ENCODE peak calls at places on chromosomes 5 and 9, in eight cellular contexts. X, R, F, Q, Z, P, Y and K are unnamed samples.

GRCh38 chr5:142280066-142281011 is 44.5 kb downstream of the SPRY4 start:
- DNase-seq in Z (no peak), Y (peak), F (no peak), P (peak), Q (peak), X (no peak), R (peak), K (peak)

GRCh38 chr9:85521331-85522197 is 220.2 kb downstream of the AGTPBP1 start:
- DNase-seq in Q (no peak), P (no peak), F (no peak), Z (no peak), Y (no peak), X (no peak), R (no peak), K (no peak)

GRCh38 chr9:97109194-97109811 is 70.4 kb upstream of the CTSV start:
- DNase-seq in Q (peak), Y (no peak), R (peak), Z (no peak), F (peak), P (peak), X (peak), K (peak)

GRCh38 chr5:6902597-6902996 is 189.4 kb downstream of the TENT4A start:
- DNase-seq in Y (no peak), X (no peak), F (no peak), Q (no peak), P (no peak), Z (no peak), R (no peak), K (no peak)

GRCh38 chr5:174275959-174276358 is 230.5 kb downstream of the NSG2 start:
- DNase-seq in Y (no peak), Z (no peak), X (no peak), F (no peak), P (no peak), Q (no peak), R (no peak), K (no peak)

GRCh38 chr9:116843863-116844620 is 156.9 kb downstream of the TRIM32 start:
- DNase-seq in Z (no peak), R (no peak), F (no peak), Q (no peak), X (no peak), P (no peak), Y (no peak), K (no peak)

GRCh38 chr5:18745988-18746615 is 1111.8 kb downstream of the TAF11L14 start:
- DNase-seq in F (peak), R (peak), Y (no peak), Z (peak), P (no peak), X (no peak), Q (no peak), K (no peak)

GRCh38 chr9:89463986-89464901 is 33.7 kb downstream of the SEMA4D start:
- DNase-seq in Q (no peak), F (peak), Y (no peak), Z (peak), X (no peak), R (no peak), P (no peak), K (no peak)

GRCh38 chr5:191036-191948 is at the start of gene LRRC14B:
- DNase-seq in Q (no peak), F (peak), P (no peak), Z (peak), R (no peak), X (peak), Y (no peak), K (no peak)

GRCh38 chr5:163596536-163596935 is 91.1 kb downstream of the MAT2B start:
- DNase-seq in Z (no peak), R (no peak), F (no peak), Y (no peak), Q (no peak), X (no peak), P (no peak), K (no peak)

GRCh38 chr5:392431-392988 is 50.5 kb upstream of the EXOC3 start:
- DNase-seq in Y (peak), Q (no peak), F (peak), R (no peak), Z (peak), P (peak), X (no peak), K (no peak)

GRCh38 chr9:129069128-129069824 is 11.6 kb upstream of the DOLPP1 start:
- DNase-seq in X (no peak), F (peak), Y (no peak), R (no peak), Q (no peak), Z (peak), P (no peak), K (no peak)

GRCh38 chr9:117405950-117406705 is 8.7 kb downstream of the ASTN2 start:
- DNase-seq in P (peak), R (no peak), Z (no peak), Y (no peak), Q (no peak), X (no peak), F (no peak), K (no peak)

GRCh38 chr5:178130576-178131445 is at the start of gene RMND5B:
- DNase-seq in Z (peak), R (peak), X (peak), Y (peak), F (peak), Q (peak), P (peak), K (peak)

GRCh38 chr9:136742640-136743391 is at the start of gene LCN10:
- DNase-seq in R (no peak), Z (no peak), Y (no peak), F (no peak), Q (peak), X (no peak), P (peak), K (no peak)

GRCh38 chr9:137251490-137252268 is 593 bp downstream of the STPG3 start:
- DNase-seq in Q (no peak), P (no peak), R (no peak), F (no peak), X (no peak), Z (no peak), Y (no peak), K (no peak)

GRCh38 chr5:174409070-174409469 is 315.3 kb upstream of the MSX2 start:
- DNase-seq in F (no peak), Q (no peak), X (no peak), Z (no peak), Y (no peak), R (no peak), P (peak), K (no peak)

GRCh38 chr9:127059648-127060365 is 62.6 kb downstream of the ANGPTL2 start:
- DNase-seq in Y (no peak), Q (no peak), F (peak), X (no peak), R (peak), Z (no peak), P (no peak), K (no peak)

GRCh38 chr5:180832638-180833068 is 28.4 kb downstream of the ZFP62 start:
- DNase-seq in Q (no peak), R (no peak), P (no peak), F (peak), Z (no peak), Y (no peak), X (no peak), K (no peak)

GRCh38 chr5:76733049-76733417 is 17.1 kb downstream of the F2R start:
- DNase-seq in R (no peak), P (no peak), Y (no peak), F (peak), Q (no peak), Z (no peak), X (no peak), K (no peak)

GRCh38 chr9:81851340-81851739 is 76.9 kb upstream of the SPATA31D4 start:
- DNase-seq in F (no peak), R (no peak), Y (no peak), X (no peak), P (no peak), Z (no peak), Q (no peak), K (no peak)

GRCh38 chr5:29380029-29380428 is 1813.5 kb upstream of the CDH6 start:
- DNase-seq in X (no peak), Z (no peak), R (no peak), Q (no peak), P (no peak), Y (no peak), F (no peak), K (no peak)

GRCh38 chr5:133819977-133820471 is 148.4 kb downstream of the C5orf15 start:
- DNase-seq in R (no peak), Z (no peak), Y (no peak), P (no peak), Q (no peak), X (no peak), F (no peak), K (no peak)

GRCh38 chr9:127169507-127169883 is 47.1 kb upstream of the ANGPTL2 start:
- DNase-seq in Q (no peak), X (no peak), F (no peak), Z (no peak), R (no peak), Y (no peak), P (no peak), K (no peak)

GRCh38 chr9:124220551-124221451 is 36.9 kb upstream of the NEK6 start:
- DNase-seq in R (peak), Y (no peak), F (no peak), Z (peak), Q (no peak), X (peak), P (no peak), K (no peak)

GRCh38 chr5:149224282-149224681 is 47.4 kb upstream of the AFAP1L1 start:
- DNase-seq in Z (no peak), Y (no peak), F (no peak), X (no peak), Q (no peak), R (no peak), P (no peak), K (no peak)
- TF ChIP-seq CTCF in Z (no peak), Y (no peak), F (no peak), X (no peak), Q (no peak), R (no peak), P (no peak), K (no peak)

GRCh38 chr9:113903514-113904077 is 27.5 kb downstream of the ZNF618 start:
- DNase-seq in Q (no peak), R (peak), Z (no peak), P (no peak), F (no peak), Y (no peak), X (no peak), K (no peak)

GRCh38 chr9:113899205-113899604 is 23.1 kb downstream of the ZNF618 start:
- DNase-seq in X (no peak), P (no peak), F (no peak), R (no peak), Y (no peak), Z (no peak), Q (no peak), K (no peak)

GRCh38 chr9:113898596-113898995 is 22.5 kb downstream of the ZNF618 start:
- DNase-seq in Y (no peak), R (no peak), P (no peak), F (no peak), X (no peak), Q (no peak), Z (no peak), K (no peak)

GRCh38 chr9:113898151-113898550 is 22.0 kb downstream of the ZNF618 start:
- DNase-seq in F (no peak), R (no peak), P (no peak), X (no peak), Y (no peak), Z (no peak), Q (no peak), K (no peak)

GRCh38 chr9:113901196-113901818 is 25.2 kb downstream of the ZNF618 start:
- DNase-seq in F (no peak), Z (no peak), X (no peak), R (no peak), P (no peak), Q (no peak), Y (no peak), K (no peak)
- TF ChIP-seq CTCF in F (no peak), Z (no peak), X (no peak), R (no peak), P (no peak), Q (no peak), Y (no peak), K (no peak)

DNA sequence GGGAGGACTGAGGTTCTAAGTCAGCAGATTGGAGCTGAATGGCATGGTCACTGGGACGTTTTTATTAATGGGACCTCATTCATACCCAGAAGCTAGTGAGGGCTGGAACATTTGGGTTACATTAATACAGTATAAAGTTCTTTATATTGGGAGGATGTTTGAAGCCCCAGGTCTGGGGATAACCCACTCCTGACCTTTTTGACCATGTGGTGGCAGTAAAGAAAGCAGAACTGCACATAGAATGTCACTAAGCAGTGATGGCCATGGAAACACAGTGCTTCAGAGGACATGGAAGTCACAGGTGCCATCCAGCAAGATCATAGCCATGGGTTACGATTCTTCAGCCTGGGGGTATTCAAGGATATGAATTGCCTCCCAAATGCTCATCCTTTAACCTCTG is 176.0 kb downstream of the ATP10B start:
- DNase-seq in P (no peak), F (no peak), Q (no peak), Z (no peak), R (no peak), X (no peak), Y (no peak), K (no peak)
- TF ChIP-seq CTCF in P (peak), F (peak), Q (no peak), Z (no peak), R (no peak), X (no peak), Y (no peak), K (no peak)

GRCh38 chr9:71446499-71447411 is 321.6 kb downstream of the CEMIP2 start:
- DNase-seq in Y (no peak), Z (peak), R (peak), X (peak), Q (peak), F (peak), P (peak), K (peak)
- TF ChIP-seq CTCF in Y (no peak), Z (no peak), R (no peak), X (peak), Q (peak), F (no peak), P (peak), K (peak)

DNA sequence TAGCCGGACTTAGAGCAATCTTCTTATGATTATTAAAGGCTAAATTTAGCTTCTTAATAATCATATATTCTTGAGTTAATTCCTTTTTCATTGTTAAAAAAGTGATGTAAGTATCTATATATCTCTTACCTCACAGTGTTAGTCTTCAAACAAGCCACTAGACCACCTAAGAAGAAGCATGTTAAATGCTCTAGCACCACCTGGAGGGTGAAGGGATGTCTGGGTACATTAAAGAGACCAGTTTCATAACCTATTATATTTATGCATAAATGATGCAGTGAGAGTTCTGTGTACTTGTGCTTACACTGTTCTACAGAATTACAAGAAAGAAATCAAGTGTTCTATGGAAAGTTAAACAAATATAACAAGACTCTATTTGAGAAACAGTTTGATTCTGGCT is 55.9 kb upstream of the SLCO6A1 start:
- DNase-seq in R (no peak), X (no peak), Y (no peak), P (peak), Q (no peak), Z (no peak), F (no peak), K (no peak)
- TF ChIP-seq CTCF in R (no peak), X (no peak), Y (no peak), P (peak), Q (no peak), Z (no peak), F (no peak), K (peak)

GRCh38 chr5:36696059-36696673 is 89.8 kb downstream of the SLC1A3 start:
- DNase-seq in R (peak), F (peak), P (peak), Q (peak), X (peak), Y (no peak), Z (no peak), K (peak)
- TF ChIP-seq CTCF in R (peak), F (peak), P (peak), Q (peak), X (peak), Y (peak), Z (no peak), K (peak)

DNA sequence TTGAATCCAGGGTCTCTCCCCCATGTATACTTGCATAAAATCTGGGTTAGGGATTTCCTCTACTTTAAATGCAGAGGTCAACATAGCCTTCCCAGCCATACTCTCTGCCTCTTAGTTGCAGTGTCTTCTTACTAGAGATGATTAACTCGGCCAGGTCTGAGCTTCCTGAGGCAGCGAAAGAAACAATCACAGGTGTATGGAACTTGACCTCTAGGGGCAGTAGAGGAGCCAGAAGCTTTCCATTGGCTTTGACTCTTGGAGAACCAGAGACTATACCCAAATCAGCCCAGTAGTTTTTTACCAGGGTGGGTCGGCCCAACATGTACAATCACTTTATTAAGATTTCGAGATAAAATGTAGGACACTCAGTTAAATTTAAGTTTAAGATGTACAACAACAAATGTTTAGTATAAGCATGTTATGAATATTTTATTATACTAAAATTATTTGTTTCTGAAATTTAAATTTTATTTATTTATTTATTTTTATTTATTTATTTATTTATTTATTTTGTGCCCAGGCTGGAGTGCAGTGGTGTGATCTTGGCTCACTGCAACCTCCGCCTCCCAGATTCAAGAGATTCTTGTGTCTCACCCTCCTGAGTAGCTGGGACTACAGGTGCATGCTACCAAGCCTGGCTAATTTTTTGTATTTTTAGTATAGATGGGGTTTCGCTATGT is 48.0 kb upstream of the DMRT3 start:
- DNase-seq in Y (no peak), Z (no peak), P (peak), Q (peak), X (no peak), R (no peak), F (peak), K (no peak)
- TF ChIP-seq CTCF in Y (no peak), Z (no peak), P (peak), Q (peak), X (peak), R (peak), F (peak), K (peak)

DNA sequence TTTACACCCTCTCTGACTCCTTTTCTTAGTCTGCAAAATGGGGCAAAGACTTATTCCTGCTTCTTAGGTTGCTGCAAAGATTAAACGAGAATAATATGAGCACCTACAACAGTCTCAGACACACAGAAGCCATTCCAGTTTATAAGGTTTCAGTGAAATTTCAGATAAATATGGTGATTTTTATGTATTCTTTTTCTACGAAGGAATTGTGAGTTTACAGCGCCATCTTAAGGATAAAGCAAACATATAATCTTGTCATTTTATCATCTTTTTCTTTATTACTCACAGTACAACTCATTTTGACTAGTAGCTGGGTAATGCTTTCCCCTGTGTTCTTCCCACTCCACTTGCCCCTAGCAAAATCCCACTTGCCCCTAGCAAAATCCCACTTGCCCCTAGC is 29.2 kb upstream of the SMC5 start:
- DNase-seq in Y (no peak), Z (no peak), X (peak), F (no peak), P (peak), R (peak), Q (no peak), K (no peak)
- TF ChIP-seq CTCF in Y (peak), Z (no peak), X (peak), F (no peak), P (no peak), R (peak), Q (peak), K (peak)

GRCh38 chr9:2017209-2017458 is 2.0 kb downstream of the SMARCA2 start:
- DNase-seq in P (no peak), R (peak), Z (no peak), X (peak), Q (no peak), Y (no peak), F (no peak), K (no peak)

GRCh38 chr9:2018162-2018643 is 3.1 kb downstream of the SMARCA2 start:
- DNase-seq in X (no peak), Q (no peak), R (no peak), F (no peak), Z (no peak), Y (no peak), P (no peak), K (no peak)

GRCh38 chr9:2015581-2016410 is 649 bp downstream of the SMARCA2 start:
- DNase-seq in Q (peak), Z (peak), R (peak), X (peak), Y (peak), F (peak), P (peak), K (no peak)

GRCh38 chr9:2017459-2018161 is 2.5 kb downstream of the SMARCA2 start:
- DNase-seq in F (peak), Z (peak), Y (peak), X (peak), P (peak), R (peak), Q (peak), K (no peak)

DNA sequence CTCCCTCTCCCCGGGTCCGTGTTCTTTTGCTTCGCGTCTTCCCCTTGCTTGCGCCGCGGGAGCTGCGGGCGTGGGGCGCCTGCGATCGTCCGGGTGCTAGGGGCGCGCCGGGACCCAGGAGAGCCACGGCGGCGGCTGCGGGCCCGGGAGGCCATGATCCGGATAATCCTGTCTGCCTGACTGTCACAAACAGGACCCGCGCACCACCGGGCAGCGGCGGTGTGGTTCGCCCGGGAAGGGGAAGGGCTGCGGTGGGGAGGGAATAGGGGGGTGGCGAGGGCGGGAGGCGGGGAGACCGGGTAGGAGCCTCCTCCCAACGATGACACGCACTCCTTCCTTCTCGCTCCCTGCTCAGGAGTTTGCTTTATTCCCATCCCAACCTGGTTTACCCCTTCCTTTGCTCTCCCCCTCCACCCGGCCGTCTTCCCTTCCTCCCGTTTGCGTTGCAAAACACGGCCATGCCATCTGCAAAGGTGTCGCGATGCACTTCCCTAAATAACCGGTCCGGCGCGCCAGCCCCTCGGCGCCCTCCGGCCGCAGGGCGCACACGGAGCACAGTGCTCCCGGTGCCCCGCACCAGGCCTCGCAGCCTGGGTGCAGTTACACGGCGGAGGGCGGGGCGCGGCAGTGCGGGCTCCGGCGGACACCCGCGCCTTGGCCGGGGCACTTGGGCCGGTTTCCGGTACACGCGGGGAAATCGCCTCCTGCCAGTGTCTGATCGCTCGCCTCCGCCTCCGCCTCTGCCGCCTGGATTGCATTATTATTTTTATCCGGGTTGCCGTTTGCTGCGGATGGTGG is 1.5 kb downstream of the SMARCA2 start:
- DNase-seq in R (peak), Q (peak), F (peak), Z (peak), P (peak), X (peak), Y (peak), K (no peak)
- TF ChIP-seq CTCF in R (no peak), Q (no peak), F (no peak), Z (no peak), P (no peak), X (peak), Y (peak), K (no peak)